ENCODE peak calls at places on chromosomes 7 and 10, in six cellular contexts. One of them, this sample, is unnamed.

GRCh38 chr10:6204063-6204340 is 1.3 kb downstream of the PFKFB3 start:
- DNase-seq in uterus: no peak
- DNase-seq in esophagus muscularis mucosa: no peak
- DNase-seq in neural progenitor cell: peak; percentile 66
- DNase-seq in psoas muscle: peak; percentile 71
- DNase-seq in WERI-Rb-1: no peak
- DNase-seq in this sample: peak; percentile 64

GRCh38 chr7:143434660-143435059 is 8.6 kb upstream of the TAS2R60 start:
- DNase-seq in esophagus muscularis mucosa: no peak
- DNase-seq in neural progenitor cell: no peak
- DNase-seq in uterus: no peak
- DNase-seq in psoas muscle: peak; percentile 77
- DNase-seq in WERI-Rb-1: no peak
- DNase-seq in this sample: no peak

GRCh38 chr10:73989594-73990142 is 8.2 kb upstream of the VCL start:
- DNase-seq in neural progenitor cell: no peak
- DNase-seq in psoas muscle: no peak
- DNase-seq in esophagus muscularis mucosa: no peak
- DNase-seq in uterus: no peak
- DNase-seq in WERI-Rb-1: no peak
- DNase-seq in this sample: no peak

GRCh38 chr7:82729172-82730030 is 285.8 kb upstream of the CACNA2D1 start:
- DNase-seq in WERI-Rb-1: peak; percentile 14
- DNase-seq in neural progenitor cell: peak; percentile 49
- DNase-seq in uterus: no peak
- DNase-seq in psoas muscle: no peak
- DNase-seq in esophagus muscularis mucosa: no peak
- DNase-seq in this sample: no peak

GRCh38 chr10:35172574-35172973 is 45.9 kb downstream of the CREM start:
- DNase-seq in psoas muscle: peak; percentile 66
- DNase-seq in esophagus muscularis mucosa: no peak
- DNase-seq in WERI-Rb-1: no peak
- DNase-seq in neural progenitor cell: no peak
- DNase-seq in uterus: peak; percentile 38
- DNase-seq in this sample: no peak

GRCh38 chr10:132476146-132477065 is 61.2 kb upstream of the INPP5A start:
- DNase-seq in esophagus muscularis mucosa: no peak
- DNase-seq in WERI-Rb-1: peak; percentile 3
- DNase-seq in uterus: no peak
- DNase-seq in psoas muscle: peak; percentile 36
- DNase-seq in neural progenitor cell: no peak
- DNase-seq in this sample: no peak

GRCh38 chr7:134891262-134892001 is 94.9 kb upstream of the AGBL3 start:
- DNase-seq in uterus: peak; percentile 87
- DNase-seq in psoas muscle: peak; percentile 88
- DNase-seq in esophagus muscularis mucosa: no peak
- DNase-seq in WERI-Rb-1: peak; percentile 72
- DNase-seq in neural progenitor cell: peak; percentile 80
- DNase-seq in this sample: peak; percentile 78

GRCh38 chr10:24202181-24202570 is 6.8 kb upstream of the KIAA1217 start:
- DNase-seq in neural progenitor cell: peak; percentile 50
- DNase-seq in WERI-Rb-1: no peak
- DNase-seq in psoas muscle: no peak
- DNase-seq in esophagus muscularis mucosa: no peak
- DNase-seq in uterus: no peak
- DNase-seq in this sample: no peak

GRCh38 chr7:73970801-73971229 is 57.2 kb upstream of the ELN start:
- DNase-seq in esophagus muscularis mucosa: no peak
- DNase-seq in WERI-Rb-1: no peak
- DNase-seq in uterus: no peak
- DNase-seq in neural progenitor cell: no peak
- DNase-seq in psoas muscle: peak; percentile 44
- DNase-seq in this sample: no peak

GRCh38 chr10:31912898-31913847 is 15.5 kb downstream of the ARHGAP12 start:
- DNase-seq in psoas muscle: peak; percentile 55
- DNase-seq in uterus: no peak
- DNase-seq in WERI-Rb-1: no peak
- DNase-seq in neural progenitor cell: no peak
- DNase-seq in esophagus muscularis mucosa: no peak
- DNase-seq in this sample: peak; percentile 32

GRCh38 chr10:37992083-37992482 is 15.6 kb upstream of the ZNF25 start:
- DNase-seq in neural progenitor cell: no peak
- DNase-seq in esophagus muscularis mucosa: no peak
- DNase-seq in WERI-Rb-1: peak; percentile 45
- DNase-seq in psoas muscle: no peak
- DNase-seq in uterus: no peak
- DNase-seq in this sample: no peak

GRCh38 chr10:36358736-36359135 is 716.6 kb upstream of the FZD8 start:
- DNase-seq in neural progenitor cell: no peak
- DNase-seq in esophagus muscularis mucosa: no peak
- DNase-seq in psoas muscle: no peak
- DNase-seq in uterus: no peak
- DNase-seq in WERI-Rb-1: no peak
- DNase-seq in this sample: no peak

GRCh38 chr7:80921130-80921529 is 2.3 kb upstream of the SEMA3C start:
- DNase-seq in WERI-Rb-1: no peak
- DNase-seq in uterus: no peak
- DNase-seq in esophagus muscularis mucosa: no peak
- DNase-seq in neural progenitor cell: no peak
- DNase-seq in psoas muscle: no peak
- DNase-seq in this sample: no peak

GRCh38 chr10:20466731-20467130 is 430.4 kb downstream of the NEBL start:
- DNase-seq in uterus: no peak
- DNase-seq in WERI-Rb-1: no peak
- DNase-seq in esophagus muscularis mucosa: no peak
- DNase-seq in neural progenitor cell: no peak
- DNase-seq in psoas muscle: no peak
- DNase-seq in this sample: no peak

GRCh38 chr10:100183482-100183881 is 2.3 kb downstream of the ERLIN1 start:
- DNase-seq in psoas muscle: no peak
- DNase-seq in WERI-Rb-1: no peak
- DNase-seq in uterus: no peak
- DNase-seq in esophagus muscularis mucosa: no peak
- DNase-seq in neural progenitor cell: no peak
- DNase-seq in this sample: no peak

GRCh38 chr10:12400266-12400931 is 51.1 kb downstream of the CAMK1D start:
- DNase-seq in psoas muscle: no peak
- DNase-seq in neural progenitor cell: no peak
- DNase-seq in esophagus muscularis mucosa: no peak
- DNase-seq in WERI-Rb-1: no peak
- DNase-seq in uterus: no peak
- DNase-seq in this sample: no peak

GRCh38 chr10:100729877-100730738 is 15.3 kb upstream of the PAX2 start:
- DNase-seq in WERI-Rb-1: no peak
- DNase-seq in esophagus muscularis mucosa: no peak
- DNase-seq in psoas muscle: no peak
- DNase-seq in uterus: no peak
- DNase-seq in neural progenitor cell: peak; percentile 60
- DNase-seq in this sample: no peak

GRCh38 chr10:93357680-93358079 is 124.5 kb downstream of the MYOF start:
- DNase-seq in uterus: no peak
- DNase-seq in neural progenitor cell: peak; percentile 81
- DNase-seq in esophagus muscularis mucosa: peak; percentile 24
- DNase-seq in psoas muscle: no peak
- DNase-seq in WERI-Rb-1: peak; percentile 50
- DNase-seq in this sample: no peak

GRCh38 chr10:73732426-73732825 is 11.7 kb upstream of the SEC24C start:
- DNase-seq in WERI-Rb-1: no peak
- DNase-seq in esophagus muscularis mucosa: no peak
- DNase-seq in uterus: no peak
- DNase-seq in psoas muscle: no peak
- DNase-seq in neural progenitor cell: no peak
- DNase-seq in this sample: no peak

GRCh38 chr10:3958472-3958996 is 173.5 kb upstream of the KLF6 start:
- DNase-seq in WERI-Rb-1: no peak
- DNase-seq in neural progenitor cell: no peak
- DNase-seq in esophagus muscularis mucosa: no peak
- DNase-seq in uterus: no peak
- DNase-seq in psoas muscle: no peak
- DNase-seq in this sample: no peak

GRCh38 chr7:43501881-43502280 is 81.0 kb upstream of the STK17A start:
- DNase-seq in esophagus muscularis mucosa: no peak
- DNase-seq in WERI-Rb-1: no peak
- DNase-seq in neural progenitor cell: no peak
- DNase-seq in uterus: no peak
- DNase-seq in psoas muscle: no peak
- DNase-seq in this sample: no peak

GRCh38 chr10:74778436-74779094 is 47.8 kb upstream of the KAT6B start:
- DNase-seq in neural progenitor cell: no peak
- DNase-seq in psoas muscle: no peak
- DNase-seq in esophagus muscularis mucosa: no peak
- DNase-seq in WERI-Rb-1: no peak
- DNase-seq in uterus: no peak
- DNase-seq in this sample: no peak

GRCh38 chr10:21464134-21464533 is 61.3 kb downstream of the SKIDA1 start:
- DNase-seq in uterus: no peak
- DNase-seq in psoas muscle: no peak
- DNase-seq in neural progenitor cell: no peak
- DNase-seq in esophagus muscularis mucosa: no peak
- DNase-seq in WERI-Rb-1: no peak
- DNase-seq in this sample: no peak

GRCh38 chr10:127462643-127463295 is 86.3 kb upstream of the NPS start:
- DNase-seq in psoas muscle: no peak
- DNase-seq in uterus: no peak
- DNase-seq in esophagus muscularis mucosa: no peak
- DNase-seq in WERI-Rb-1: no peak
- DNase-seq in neural progenitor cell: no peak
- DNase-seq in this sample: no peak

GRCh38 chr7:129949292-129950133 is 3.2 kb downstream of the UBE2H start:
- DNase-seq in uterus: peak; percentile 68
- DNase-seq in psoas muscle: no peak
- DNase-seq in esophagus muscularis mucosa: no peak
- DNase-seq in WERI-Rb-1: peak; percentile 12
- DNase-seq in neural progenitor cell: peak; percentile 64
- DNase-seq in this sample: no peak

GRCh38 chr7:116953372-116953726 is at the start of gene ST7:
- DNase-seq in neural progenitor cell: peak; percentile 81
- DNase-seq in esophagus muscularis mucosa: no peak
- DNase-seq in uterus: peak; percentile 66
- DNase-seq in psoas muscle: peak; percentile 86
- DNase-seq in WERI-Rb-1: peak; percentile 38
- DNase-seq in this sample: peak; percentile 62

GRCh38 chr7:23207029-23207428 is 25.2 kb downstream of the NUP42 start:
- DNase-seq in neural progenitor cell: no peak
- DNase-seq in WERI-Rb-1: no peak
- DNase-seq in psoas muscle: no peak
- DNase-seq in uterus: no peak
- DNase-seq in esophagus muscularis mucosa: no peak
- DNase-seq in this sample: no peak

GRCh38 chr7:135965602-135966001 is 11.6 kb downstream of the MTPN start:
- DNase-seq in uterus: no peak
- DNase-seq in esophagus muscularis mucosa: no peak
- DNase-seq in neural progenitor cell: no peak
- DNase-seq in psoas muscle: no peak
- DNase-seq in WERI-Rb-1: no peak
- DNase-seq in this sample: no peak

GRCh38 chr7:135966341-135967043 is 10.7 kb downstream of the MTPN start:
- DNase-seq in neural progenitor cell: no peak
- DNase-seq in WERI-Rb-1: no peak
- DNase-seq in psoas muscle: no peak
- DNase-seq in uterus: no peak
- DNase-seq in esophagus muscularis mucosa: no peak
- DNase-seq in this sample: no peak

GRCh38 chr7:135964254-135964653 is 12.9 kb downstream of the MTPN start:
- DNase-seq in uterus: no peak
- DNase-seq in psoas muscle: no peak
- DNase-seq in neural progenitor cell: no peak
- DNase-seq in WERI-Rb-1: no peak
- DNase-seq in esophagus muscularis mucosa: no peak
- DNase-seq in this sample: no peak

GRCh38 chr7:135962802-135963201 is 14.4 kb downstream of the MTPN start:
- DNase-seq in uterus: no peak
- DNase-seq in WERI-Rb-1: no peak
- DNase-seq in psoas muscle: no peak
- DNase-seq in neural progenitor cell: no peak
- DNase-seq in esophagus muscularis mucosa: no peak
- DNase-seq in this sample: no peak

GRCh38 chr7:135964791-135965190 is 12.4 kb downstream of the MTPN start:
- DNase-seq in uterus: no peak
- DNase-seq in esophagus muscularis mucosa: no peak
- DNase-seq in neural progenitor cell: no peak
- DNase-seq in WERI-Rb-1: no peak
- DNase-seq in psoas muscle: no peak
- DNase-seq in this sample: no peak
- H3K36me3 ChIP-seq in uterus: no peaks in the 10 kb centered on the region
- H3K36me3 ChIP-seq in esophagus muscularis mucosa: peaks cover 4% of the 10 kb centered on the region
- H3K36me3 ChIP-seq in neural progenitor cell: no peaks in the 10 kb centered on the region
- H3K36me3 ChIP-seq in WERI-Rb-1: peaks cover 9% of the 10 kb centered on the region
- H3K36me3 ChIP-seq in psoas muscle: peaks cover 11% of the 10 kb centered on the region
- H3K36me3 ChIP-seq in this sample: no peaks in the 10 kb centered on the region

GRCh38 chr10:30493609-30494530 is 59.9 kb downstream of the MAP3K8 start:
- DNase-seq in WERI-Rb-1: no peak
- DNase-seq in uterus: peak; percentile 21
- DNase-seq in psoas muscle: peak; percentile 65
- DNase-seq in neural progenitor cell: no peak
- DNase-seq in esophagus muscularis mucosa: no peak
- DNase-seq in this sample: no peak
- TF ChIP-seq CTCF in WERI-Rb-1: no peak
- TF ChIP-seq CTCF in uterus: no peak
- TF ChIP-seq CTCF in psoas muscle: no peak
- TF ChIP-seq CTCF in neural progenitor cell: peak; percentile 16
- TF ChIP-seq CTCF in esophagus muscularis mucosa: no peak
- TF ChIP-seq CTCF in this sample: no peak

GRCh38 chr7:75578081-75578480 is 86.0 kb downstream of the SPDYE5 start:
- DNase-seq in WERI-Rb-1: no peak
- DNase-seq in uterus: no peak
- DNase-seq in esophagus muscularis mucosa: no peak
- DNase-seq in psoas muscle: no peak
- DNase-seq in neural progenitor cell: no peak
- DNase-seq in this sample: no peak
- H3K36me3 ChIP-seq in WERI-Rb-1: peaks cover 26% of the 10 kb centered on the region
- H3K36me3 ChIP-seq in uterus: no peaks in the 10 kb centered on the region
- H3K36me3 ChIP-seq in esophagus muscularis mucosa: peaks cover 95% of the 10 kb centered on the region
- H3K36me3 ChIP-seq in psoas muscle: peaks cover 19% of the 10 kb centered on the region
- H3K36me3 ChIP-seq in neural progenitor cell: no peaks in the 10 kb centered on the region
- H3K36me3 ChIP-seq in this sample: no peaks in the 10 kb centered on the region

GRCh38 chr7:26179422-26179821 is 21.1 kb downstream of the HNRNPA2B1 start:
- DNase-seq in neural progenitor cell: no peak
- DNase-seq in uterus: no peak
- DNase-seq in psoas muscle: no peak
- DNase-seq in WERI-Rb-1: no peak
- DNase-seq in esophagus muscularis mucosa: no peak
- DNase-seq in this sample: no peak
- TF ChIP-seq CTCF in neural progenitor cell: no peak
- TF ChIP-seq CTCF in uterus: no peak
- TF ChIP-seq CTCF in psoas muscle: no peak
- TF ChIP-seq CTCF in WERI-Rb-1: no peak
- TF ChIP-seq CTCF in esophagus muscularis mucosa: no peak
- TF ChIP-seq CTCF in this sample: no peak

DNA sequence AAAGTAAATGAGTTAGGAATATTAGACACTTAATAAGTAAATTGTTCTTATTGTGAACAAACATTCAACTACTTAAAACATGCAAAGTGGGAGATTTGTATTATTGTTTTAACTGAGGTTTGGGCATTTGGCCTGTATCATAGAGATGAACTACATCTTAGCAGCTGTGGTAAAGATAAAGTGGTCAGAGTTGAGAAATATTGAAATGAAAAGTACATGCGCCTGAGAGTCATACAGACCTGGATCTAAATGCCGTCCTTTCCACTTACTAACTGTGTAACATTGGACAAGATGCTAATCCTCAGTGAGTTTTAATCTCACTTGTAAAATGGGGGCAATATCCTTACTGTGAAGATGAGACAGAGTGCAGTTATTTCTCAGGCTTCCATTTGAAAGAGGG is 74.5 kb downstream of the KMT2E start:
- DNase-seq in esophagus muscularis mucosa: no peak
- DNase-seq in neural progenitor cell: no peak
- DNase-seq in WERI-Rb-1: no peak
- DNase-seq in psoas muscle: no peak
- DNase-seq in uterus: no peak
- DNase-seq in this sample: no peak
- H3K36me3 ChIP-seq in esophagus muscularis mucosa: peaks cover 78% of the 10 kb centered on the region
- H3K36me3 ChIP-seq in neural progenitor cell: peaks cover 37% of the 10 kb centered on the region
- H3K36me3 ChIP-seq in WERI-Rb-1: peaks cover 57% of the 10 kb centered on the region
- H3K36me3 ChIP-seq in psoas muscle: peaks cover 88% of the 10 kb centered on the region
- H3K36me3 ChIP-seq in uterus: no peaks in the 10 kb centered on the region
- H3K36me3 ChIP-seq in this sample: no peaks in the 10 kb centered on the region

This sample was measured in ovary.